ENCODE peak calls at places on chromosomes 3 and 15, in four cellular contexts. W is body of pancreas, M is astrocyte of the spinal cord, A is tibial artery. S is an unnamed sample.

GRCh38 chr3:126300761-126301481 is 56.3 kb downstream of the KLF15 start:
- DNase-seq in W (peak; percentile 45), M (no peak), A (peak; percentile 85), S (no peak)

GRCh38 chr15:63599401-63600000 is 2.3 kb downstream of the FBXL22 start:
- DNase-seq in W (peak; percentile 82), M (peak; percentile 32), A (peak; percentile 91), S (peak; percentile 70)

GRCh38 chr3:124701687-124702086 is 28.6 kb upstream of the UMPS start:
- DNase-seq in W (no peak), M (peak; percentile 73), A (no peak), S (no peak)

GRCh38 chr15:95604634-95605036 is 725.9 kb upstream of the NR2F2 start:
- DNase-seq in W (peak; percentile 7), M (peak; percentile 85), A (no peak), S (no peak)

GRCh38 chr15:59329570-59330350 is 42.9 kb downstream of the MYO1E start:
- DNase-seq in W (peak; percentile 73), M (peak; percentile 82), A (no peak), S (peak; percentile 76)

GRCh38 chr15:47801522-47801921 is 84.2 kb downstream of the SEMA6D start:
- DNase-seq in W (no peak), M (no peak), A (no peak), S (no peak)

GRCh38 chr15:69469467-69470191 is 17.0 kb downstream of the RPLP1 start:
- DNase-seq in W (no peak), M (no peak), A (peak; percentile 57), S (no peak)

GRCh38 chr15:58862326-58862725 is 71.2 kb downstream of the SLTM start:
- DNase-seq in W (no peak), M (no peak), A (no peak), S (no peak)

GRCh38 chr15:57323806-57324589 is 52.3 kb upstream of the CGNL1 start:
- DNase-seq in W (no peak), M (peak; percentile 77), A (no peak), S (no peak)

GRCh38 chr3:148962513-148962912 is 28.8 kb upstream of the GYG1 start:
- DNase-seq in W (peak; percentile 18), M (peak; percentile 80), A (no peak), S (peak; percentile 66)

GRCh38 chr3:123773681-123774431 is 110.3 kb downstream of the MYLK start:
- DNase-seq in W (no peak), M (peak; percentile 83), A (peak; percentile 81), S (no peak)

GRCh38 chr15:58566029-58566428 is 134.2 kb downstream of the LIPC start:
- DNase-seq in W (no peak), M (no peak), A (no peak), S (no peak)

GRCh38 chr3:165644331-165644730 is 192.9 kb downstream of the BCHE start:
- DNase-seq in W (no peak), M (no peak), A (no peak), S (no peak)

GRCh38 chr15:32872606-32873291 is 154.9 kb downstream of the GREM1 start:
- DNase-seq in W (peak; percentile 77), M (no peak), A (peak; percentile 67), S (no peak)

GRCh38 chr3:189822726-189823125 is 191.5 kb downstream of the TP63 start:
- DNase-seq in W (no peak), M (no peak), A (no peak), S (no peak)

GRCh38 chr15:100651253-100651652 is 48.9 kb downstream of the ASB7 start:
- DNase-seq in W (no peak), M (no peak), A (no peak), S (no peak)

GRCh38 chr15:57728436-57728835 is 21.9 kb downstream of the POLR2M start:
- DNase-seq in W (no peak), M (no peak), A (no peak), S (no peak)

GRCh38 chr3:175988401-175988800 is 1129.3 kb downstream of the NAALADL2 start:
- DNase-seq in W (no peak), M (no peak), A (no peak), S (no peak)

GRCh38 chr3:127792664-127793292 is 29.5 kb downstream of the MGLL start:
- DNase-seq in W (no peak), M (peak; percentile 94), A (peak; percentile 78), S (peak; percentile 59)

GRCh38 chr3:142087676-142088075 is 61.7 kb downstream of the TFDP2 start:
- DNase-seq in W (no peak), M (peak; percentile 39), A (no peak), S (no peak)

GRCh38 chr3:127987309-127987995 is 64.8 kb upstream of the SEC61A1 start:
- DNase-seq in W (no peak), M (no peak), A (no peak), S (no peak)

GRCh38 chr3:96183871-96184270 is 630.5 kb upstream of the EPHA6 start:
- DNase-seq in W (no peak), M (no peak), A (no peak), S (no peak)

GRCh38 chr3:4976109-4976508 is 3.1 kb upstream of the BHLHE40 start:
- DNase-seq in W (peak; percentile 86), M (peak; percentile 52), A (peak; percentile 81), S (peak; percentile 77)

GRCh38 chr3:12891985-12892839 is 50.8 kb upstream of the RPL32 start:
- DNase-seq in W (peak; percentile 55), M (peak; percentile 57), A (no peak), S (peak; percentile 45)

GRCh38 chr15:90716317-90716975 is 700 bp upstream of the BLM start:
- DNase-seq in W (no peak), M (no peak), A (no peak), S (no peak)

GRCh38 chr3:111143-112069 is 85.2 kb upstream of the CHL1 start:
- DNase-seq in W (no peak), M (no peak), A (no peak), S (no peak)

GRCh38 chr3:168457973-168458539 is 362.3 kb upstream of the GOLIM4 start:
- DNase-seq in W (no peak), M (no peak), A (no peak), S (no peak)

GRCh38 chr3:101384426-101384825 is 64.1 kb upstream of the IMPG2 start:
- DNase-seq in W (no peak), M (no peak), A (no peak), S (no peak)

GRCh38 chr3:29373016-29373690 is 92.3 kb downstream of the RBMS3 start:
- DNase-seq in W (no peak), M (peak; percentile 67), A (no peak), S (no peak)

GRCh38 chr3:174949523-174949922 is 90.4 kb downstream of the NAALADL2 start:
- DNase-seq in W (no peak), M (peak; percentile 97), A (no peak), S (peak; percentile 24)

GRCh38 chr15:60044636-60045273 is 40.6 kb downstream of the FOXB1 start:
- DNase-seq in W (no peak), M (no peak), A (no peak), S (no peak)

GRCh38 chr15:78667578-78668236 is 26.7 kb upstream of the CHRNB4 start:
- DNase-seq in W (no peak), M (no peak), A (no peak), S (no peak)

GRCh38 chr3:48623851-48624547 is 2.4 kb upstream of the TMEM89 start:
- DNase-seq in W (no peak), M (no peak), A (no peak), S (no peak)

GRCh38 chr3:36229496-36229895 is 150.8 kb upstream of the STAC start:
- DNase-seq in W (no peak), M (no peak), A (no peak), S (no peak)

GRCh38 chr3:7766530-7766929 is 735.1 kb upstream of the LMCD1 start:
- DNase-seq in W (no peak), M (no peak), A (no peak), S (no peak)

GRCh38 chr3:158330820-158331219 is 220.9 kb downstream of the RSRC1 start:
- DNase-seq in W (no peak), M (no peak), A (no peak), S (peak; percentile 43)
- TF ChIP-seq CTCF in W (no peak), M (no peak), A (no peak), S (no peak)

DNA sequence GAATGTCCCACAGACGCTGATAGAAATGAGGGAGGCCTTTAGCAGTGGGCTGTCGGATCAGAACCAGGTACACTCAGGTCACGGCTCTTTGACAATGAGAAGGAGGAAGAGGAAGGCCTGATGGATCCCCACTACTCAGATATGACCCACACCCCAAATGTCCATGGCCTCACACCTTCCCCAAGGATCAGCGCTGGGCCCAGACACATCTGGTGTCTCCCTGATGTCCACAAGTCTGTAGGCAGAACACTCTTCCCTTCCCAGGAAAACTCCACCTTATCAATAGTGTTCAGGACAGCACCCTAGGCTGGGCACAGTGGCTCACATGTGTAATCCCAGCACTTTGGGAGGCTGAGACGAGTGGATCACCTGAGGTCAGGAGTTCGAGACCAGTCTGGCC is 33.3 kb upstream of the SFMBT1 start:
- DNase-seq in W (no peak), M (no peak), A (peak; percentile 23), S (no peak)
- TF ChIP-seq CTCF in W (no peak), M (no peak), A (no peak), S (no peak)

GRCh38 chr15:40278026-40278425 is 4.8 kb downstream of the ANKRD63 start:
- DNase-seq in W (no peak), M (no peak), A (no peak), S (no peak)
- TF ChIP-seq CTCF in W (no peak), M (no peak), A (no peak), S (no peak)

DNA sequence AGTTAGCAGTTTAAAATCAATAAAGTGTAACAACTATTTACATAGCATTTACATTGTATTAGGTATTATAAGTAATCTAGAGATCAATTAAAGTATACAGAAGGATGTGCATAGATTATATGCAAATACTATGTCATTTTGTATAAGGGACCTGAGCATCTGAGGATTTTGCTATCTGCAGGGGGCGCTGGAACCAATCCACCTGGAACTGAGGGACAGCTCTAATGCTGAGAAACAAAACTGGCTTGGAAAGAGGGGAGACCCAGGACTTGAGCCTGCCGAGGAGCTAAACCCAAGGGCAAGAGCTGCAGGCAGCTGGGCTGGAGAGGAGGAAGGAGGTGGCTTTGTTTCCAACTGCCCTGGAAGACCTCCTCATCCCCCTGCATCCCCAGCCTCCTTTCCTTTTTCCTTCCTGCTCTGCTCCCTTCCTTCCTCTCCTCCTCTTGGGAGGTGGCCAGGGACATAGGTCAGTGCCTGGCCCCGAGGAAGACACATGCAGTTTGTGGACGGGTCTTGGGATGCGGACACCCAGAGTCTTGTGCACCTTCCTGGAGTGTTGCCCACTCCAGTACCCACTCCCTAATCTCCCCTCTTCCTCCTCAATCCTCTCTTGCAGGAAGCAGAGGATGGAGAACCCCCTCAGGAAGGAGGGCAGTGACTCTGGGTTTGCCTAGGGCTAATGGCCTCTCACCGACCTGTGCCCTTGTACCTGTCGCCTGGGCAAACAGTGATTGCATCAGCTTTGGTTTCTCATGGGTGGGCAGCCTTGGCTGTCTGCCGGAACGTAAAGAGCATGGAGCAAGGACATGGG is 826 bp upstream of the RTP3 start:
- DNase-seq in W (no peak), M (no peak), A (no peak), S (peak; percentile 38)
- TF ChIP-seq CTCF in W (peak; percentile 9), M (peak; percentile 51), A (no peak), S (peak; percentile 30)

GRCh38 chr3:40847571-40847992 is 322.8 kb downstream of the ZNF621 start:
- DNase-seq in W (peak; percentile 11), M (peak; percentile 88), A (no peak), S (no peak)
- TF ChIP-seq CTCF in W (no peak), M (peak; percentile 54), A (no peak), S (no peak)

DNA sequence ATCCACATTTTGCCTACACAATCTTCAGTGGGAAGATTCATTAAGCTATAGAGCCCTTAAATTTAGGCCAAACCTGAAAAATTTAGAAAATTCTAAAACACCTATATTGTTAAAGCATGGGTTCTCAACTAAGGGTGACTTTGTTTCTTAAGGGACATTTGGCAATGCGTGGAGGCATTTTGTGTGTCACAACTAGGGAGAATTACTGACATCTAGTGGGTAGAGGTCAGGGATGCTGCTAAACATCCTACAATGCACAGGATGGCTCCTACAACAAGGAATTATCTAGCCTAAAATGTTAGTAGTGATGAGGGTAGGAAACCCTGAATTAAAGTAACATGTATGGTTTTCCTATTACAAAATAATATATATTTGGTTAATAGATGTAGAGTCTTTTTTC is 55.8 kb downstream of the TBC1D5 start:
- DNase-seq in W (no peak), M (no peak), A (no peak), S (no peak)
- TF ChIP-seq CTCF in W (no peak), M (no peak), A (no peak), S (no peak)

S was measured in Calu3.